ENCODE peak calls at places on chromosomes 1 and 21, in five cellular contexts. T, A, P, O and I are unnamed samples.

GRCh38 chr1:32337855-32338636 is 2.0 kb upstream of the MARCKSL1 start:
- DNase-seq in T (no peak), A (no peak), P (peak; percentile 76), O (no peak), I (no peak)

GRCh38 chr1:154970631-154971340 is at the start of gene SHC1:
- DNase-seq in T (peak; percentile 79), A (peak; percentile 97), P (peak; percentile 83), O (no peak), I (peak; percentile 96)

GRCh38 chr1:9453375-9454093 is 85.7 kb upstream of the SLC25A33 start:
- DNase-seq in T (no peak), A (no peak), P (no peak), O (no peak), I (no peak)

GRCh38 chr1:228867093-228867950 is 132.0 kb downstream of the RHOU start:
- DNase-seq in T (peak; percentile 71), A (peak; percentile 6), P (no peak), O (no peak), I (no peak)

GRCh38 chr1:170929412-170929834 is 5.9 kb upstream of the MROH9 start:
- DNase-seq in T (no peak), A (no peak), P (no peak), O (no peak), I (no peak)

GRCh38 chr21:15718709-15719108 is 11.1 kb upstream of the USP25 start:
- DNase-seq in T (no peak), A (no peak), P (no peak), O (no peak), I (no peak)

GRCh38 chr1:238404921-238405320 is 514.2 kb upstream of the ZP4 start:
- DNase-seq in T (no peak), A (no peak), P (no peak), O (no peak), I (no peak)

GRCh38 chr1:98732985-98733781 is 71.7 kb downstream of the SNX7 start:
- DNase-seq in T (no peak), A (no peak), P (no peak), O (no peak), I (no peak)

GRCh38 chr21:38254970-38255369 is 1.8 kb upstream of the KCNJ15 start:
- DNase-seq in T (no peak), A (peak; percentile 27), P (no peak), O (no peak), I (no peak)

GRCh38 chr1:198678301-198678836 is 39.5 kb downstream of the PTPRC start:
- DNase-seq in T (no peak), A (no peak), P (no peak), O (no peak), I (no peak)

GRCh38 chr1:166307261-166308188 is 140.7 kb upstream of the FAM78B start:
- DNase-seq in T (no peak), A (no peak), P (no peak), O (no peak), I (no peak)

GRCh38 chr1:228275435-228276342 is 67.8 kb downstream of the OBSCN start:
- DNase-seq in T (peak; percentile 46), A (peak; percentile 97), P (no peak), O (peak; percentile 34), I (peak; percentile 90)

GRCh38 chr21:35586305-35586704 is 474.0 kb downstream of the SETD4 start:
- DNase-seq in T (no peak), A (no peak), P (no peak), O (no peak), I (no peak)

GRCh38 chr1:12469493-12469892 is 148.5 kb downstream of the DHRS3 start:
- DNase-seq in T (peak; percentile 57), A (peak; percentile 70), P (no peak), O (no peak), I (no peak)

GRCh38 chr1:110136911-110137310 is 13.4 kb upstream of the SLC6A17 start:
- DNase-seq in T (no peak), A (peak; percentile 28), P (peak; percentile 4), O (no peak), I (peak; percentile 79)

GRCh38 chr21:14707265-14708020 is 161.3 kb upstream of the SAMSN1 start:
- DNase-seq in T (no peak), A (no peak), P (no peak), O (no peak), I (no peak)

GRCh38 chr1:17046043-17046657 is 7.7 kb downstream of the SDHB start:
- DNase-seq in T (peak; percentile 48), A (peak; percentile 60), P (peak; percentile 63), O (peak; percentile 49), I (no peak)

GRCh38 chr1:165117482-165117881 is 239.0 kb downstream of the LMX1A start:
- DNase-seq in T (no peak), A (no peak), P (no peak), O (no peak), I (peak; percentile 61)

DNA sequence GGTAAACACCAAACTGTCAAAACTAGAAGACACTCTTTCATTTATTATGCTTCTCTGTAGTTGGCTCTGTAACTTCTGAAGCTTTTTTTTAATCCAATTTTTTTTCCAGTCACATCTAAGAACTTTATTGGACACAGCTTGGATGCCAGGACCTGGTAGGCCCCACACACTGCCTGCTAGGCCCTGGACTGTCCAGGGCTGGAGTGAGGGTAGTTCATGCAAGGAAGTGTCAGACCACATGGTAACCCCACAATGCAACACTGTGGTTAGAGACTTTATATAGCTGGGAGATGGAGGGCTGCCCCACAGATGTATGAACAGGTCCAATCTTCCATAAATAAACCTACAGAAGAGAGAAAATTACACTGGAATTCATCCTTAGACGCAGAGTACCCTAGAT is 7.1 kb downstream of the SLC2A1 start:
- DNase-seq in T (no peak), A (no peak), P (no peak), O (no peak), I (no peak)
- TF ChIP-seq SP1 in T (no peak), A (no peak), P (no peak), O (no peak), I (no peak)

GRCh38 chr1:89942825-89943658 is 51.9 kb upstream of the ZNF326 start:
- DNase-seq in T (no peak), A (no peak), P (peak; percentile 96), O (no peak), I (no peak)

GRCh38 chr1:89943846-89944781 is 50.8 kb upstream of the ZNF326 start:
- DNase-seq in T (no peak), A (no peak), P (no peak), O (no peak), I (no peak)

GRCh38 chr1:89941110-89941770 is 53.7 kb upstream of the ZNF326 start:
- DNase-seq in T (no peak), A (peak; percentile 78), P (no peak), O (no peak), I (no peak)

GRCh38 chr1:89939693-89940438 is 55.0 kb upstream of the ZNF326 start:
- DNase-seq in T (no peak), A (no peak), P (no peak), O (no peak), I (no peak)

DNA sequence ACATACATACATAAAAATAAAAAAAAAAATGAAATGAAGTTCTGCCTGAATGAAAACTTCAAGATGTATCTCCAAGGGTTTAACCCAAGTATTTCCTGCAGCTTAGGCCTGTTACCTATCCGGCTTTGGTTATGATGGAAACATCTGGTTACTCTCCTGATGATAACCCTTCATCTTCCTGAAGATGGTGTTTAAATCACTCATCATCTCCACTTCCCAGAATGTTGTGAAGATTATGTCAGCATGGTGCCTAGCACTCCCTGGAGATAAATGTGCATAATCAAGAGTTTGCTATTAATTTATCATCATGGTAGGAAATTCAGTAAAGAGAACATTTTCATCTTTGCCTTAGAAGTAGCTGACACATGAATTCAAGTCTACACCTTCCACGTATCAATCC is 52.9 kb upstream of the ZNF326 start:
- DNase-seq in T (no peak), A (no peak), P (no peak), O (no peak), I (no peak)
- TF ChIP-seq SP1 in T (no peak), A (no peak), P (no peak), O (no peak), I (no peak)

DNA sequence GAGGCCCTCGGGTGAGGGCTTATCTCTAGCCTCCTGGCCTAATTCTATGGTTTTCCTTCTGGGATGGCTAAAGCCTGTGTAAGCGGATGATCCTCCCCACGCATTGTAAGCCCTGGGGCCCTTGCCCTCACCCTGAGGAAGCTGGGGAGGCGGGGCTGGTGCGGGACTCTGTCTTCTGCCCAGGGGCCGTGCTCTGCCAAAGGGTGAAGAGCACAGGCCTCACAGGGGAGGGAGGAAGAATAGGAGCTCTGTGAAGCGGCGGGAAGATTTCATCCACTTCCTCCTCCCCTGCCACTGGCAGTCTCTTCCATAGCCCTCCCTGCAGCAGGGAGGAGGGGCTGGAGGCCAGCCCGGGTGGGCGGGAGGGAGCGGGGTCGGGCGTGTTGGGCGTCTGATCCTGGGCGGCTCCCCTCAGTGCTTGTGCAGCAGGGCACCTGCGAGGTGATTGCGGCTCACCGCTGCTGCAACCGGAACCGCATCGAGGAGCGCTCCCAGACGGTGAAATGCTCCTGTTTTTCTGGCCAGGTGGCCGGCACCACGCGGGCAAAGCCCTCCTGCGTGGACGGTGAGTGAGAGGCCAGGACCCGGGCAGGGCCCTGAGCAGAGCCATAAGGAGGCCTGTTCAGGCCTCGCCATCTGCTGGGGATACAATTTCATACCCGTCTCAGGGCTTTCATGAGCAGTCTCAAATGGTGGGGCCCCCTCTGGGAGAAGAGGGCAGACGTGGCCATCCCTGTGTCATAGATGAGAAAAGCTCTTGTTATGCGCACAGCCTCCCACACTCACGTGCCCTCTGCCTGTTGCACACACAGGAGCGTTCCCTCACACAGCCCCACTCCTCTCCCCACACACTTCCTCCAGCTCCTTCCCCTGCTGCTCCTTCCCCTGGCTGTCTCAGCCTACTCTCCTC is 7.7 kb upstream of the PPM1J start:
- DNase-seq in T (no peak), A (no peak), P (no peak), O (no peak), I (peak; percentile 58)
- TF ChIP-seq SP1 in T (no peak), A (no peak), P (no peak), O (no peak), I (no peak)

DNA sequence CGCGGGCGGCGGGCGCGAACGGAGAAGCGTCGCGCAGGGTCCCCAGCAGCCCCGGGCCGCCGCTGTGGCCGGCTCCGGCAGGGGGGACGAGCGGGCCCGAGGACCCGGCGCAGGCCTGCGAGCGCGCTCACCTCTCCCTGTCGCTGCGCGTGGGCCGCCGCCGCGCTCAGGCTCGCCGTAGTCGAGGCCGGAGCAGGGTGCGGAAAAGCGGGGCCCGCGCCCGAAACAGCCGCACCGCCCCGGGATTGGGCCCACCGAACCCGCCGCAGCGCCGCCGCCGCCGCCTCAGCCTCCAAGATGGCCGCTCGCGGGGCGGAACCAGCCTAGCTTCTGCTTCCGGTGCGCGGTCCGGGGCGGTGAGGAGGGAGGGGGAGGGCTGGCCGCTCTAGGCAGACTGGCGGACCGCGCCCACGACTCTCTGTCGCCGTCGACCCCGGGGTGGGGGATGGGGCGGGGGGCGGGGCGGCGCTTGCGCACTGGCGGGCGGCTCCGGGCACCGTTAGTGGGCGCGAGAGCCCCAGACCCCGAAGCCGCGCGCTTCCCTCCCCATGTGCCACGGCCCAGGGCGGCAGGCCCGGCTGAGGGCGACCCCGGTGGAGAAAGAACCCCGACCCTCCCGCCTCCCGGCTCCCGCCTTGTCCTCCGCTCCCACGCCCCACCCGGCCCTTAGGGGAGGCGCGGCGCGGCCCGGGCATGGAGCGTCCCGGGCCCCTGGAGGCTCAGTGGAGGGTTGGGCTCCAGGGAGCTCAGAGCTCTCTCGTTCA is at the start of gene UBE2J2:
- DNase-seq in T (peak; percentile 98), A (peak; percentile 97), P (peak; percentile 77), O (peak; percentile 67), I (peak; percentile 92)
- TF ChIP-seq SP1 in T (no peak), A (peak; percentile 60), P (no peak), O (peak; percentile 57), I (peak; percentile 93)

DNA sequence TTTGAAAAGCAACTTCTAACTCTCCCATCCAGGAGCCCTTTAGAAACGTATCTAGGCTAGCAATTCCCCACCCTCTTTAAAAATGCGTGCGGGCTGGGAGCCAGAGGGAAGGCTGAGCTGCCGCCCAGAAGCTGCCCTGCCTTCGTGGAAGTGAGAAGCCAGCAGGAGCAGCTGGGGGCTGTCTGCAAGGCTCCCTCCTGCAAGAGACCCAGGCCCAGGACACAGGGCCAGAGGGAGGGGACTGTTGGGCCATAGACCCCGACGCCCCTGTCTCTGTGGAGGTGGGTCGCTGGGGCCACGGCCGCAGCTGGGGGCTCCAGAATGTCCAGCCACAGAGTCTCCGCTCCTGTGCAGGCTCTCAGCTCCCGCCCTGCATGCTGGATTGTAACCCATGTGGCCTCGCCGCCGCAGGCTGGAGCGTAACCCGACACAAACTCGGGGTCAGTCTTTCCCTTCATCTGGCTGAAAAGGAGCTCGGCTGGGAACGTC is 31.0 kb upstream of the COL6A2 start:
- DNase-seq in T (no peak), A (no peak), P (no peak), O (no peak), I (no peak)
- TF ChIP-seq SP1 in T (no peak), A (no peak), P (no peak), O (no peak), I (no peak)